ENCODE peak calls at places on chromosomes 13 and 19, in four cellular contexts. O is stimulated activated CD4-positive, alpha-beta T cell treated with anti-CD3 and anti-CD28 coated beads, Interleukin-4, amount 100 ng/mL, for 48 hours; Q is prostate gland; H is brain pericyte. E is an unnamed sample.

GRCh38 chr19:30069535-30070197 is 127.6 kb downstream of the URI1 start:
- DNase-seq in O (no peak), Q (no peak), H (no peak), E (no peak)

GRCh38 chr19:39937094-39937493 is 2.7 kb upstream of the FCGBP start:
- DNase-seq in O (no peak), Q (no peak), H (no peak), E (no peak)

GRCh38 chr13:38180100-38180499 is 169.6 kb upstream of the UFM1 start:
- DNase-seq in O (no peak), Q (no peak), H (no peak), E (no peak)

GRCh38 chr19:18453269-18454024 is 15.5 kb upstream of the ISYNA1 start:
- DNase-seq in O (no peak), Q (no peak), H (no peak), E (no peak)

GRCh38 chr19:1251503-1252220 is 3.3 kb downstream of the MIDN start:
- DNase-seq in O (no peak), Q (peak; percentile 42), H (no peak), E (no peak)

GRCh38 chr19:49441210-49441959 is at the start of gene SLC17A7:
- DNase-seq in O (no peak), Q (no peak), H (no peak), E (peak; percentile 42)

GRCh38 chr19:4724252-4724514 is 541 bp upstream of the DPP9 start:
- DNase-seq in O (no peak), Q (no peak), H (no peak), E (no peak)

GRCh38 chr13:77026783-77027621 is at the start of gene FBXL3:
- DNase-seq in O (peak; percentile 64), Q (peak; percentile 85), H (peak; percentile 64), E (peak; percentile 85)

GRCh38 chr19:41156207-41156606 is 36.8 kb upstream of the CYP2S1 start:
- DNase-seq in O (no peak), Q (no peak), H (no peak), E (no peak)

GRCh38 chr19:18669883-18670282 is 13.6 kb upstream of the CRTC1 start:
- DNase-seq in O (no peak), Q (no peak), H (no peak), E (no peak)

GRCh38 chr13:37906880-37907279 is 37.3 kb upstream of the TRPC4 start:
- DNase-seq in O (no peak), Q (no peak), H (no peak), E (no peak)

GRCh38 chr19:4067396-4068057 is 828 bp upstream of the ZBTB7A start:
- DNase-seq in O (no peak), Q (no peak), H (no peak), E (peak; percentile 69)

GRCh38 chr13:46354143-46355087 is 32.6 kb downstream of the RUBCNL start:
- DNase-seq in O (no peak), Q (no peak), H (peak; percentile 80), E (no peak)

GRCh38 chr19:46288896-46289588 is 7.8 kb upstream of the HIF3A start:
- DNase-seq in O (no peak), Q (no peak), H (no peak), E (no peak)

GRCh38 chr13:113333076-113333475 is 30.9 kb downstream of the GRTP1 start:
- DNase-seq in O (no peak), Q (no peak), H (no peak), E (no peak)

GRCh38 chr13:95497307-95497943 is 55.1 kb upstream of the CLDN10 start:
- DNase-seq in O (no peak), Q (no peak), H (no peak), E (no peak)

GRCh38 chr13:74770361-74770760 is 636.2 kb upstream of the KLF12 start:
- DNase-seq in O (no peak), Q (no peak), H (no peak), E (no peak)

GRCh38 chr19:41174297-41174928 is 18.6 kb upstream of the CYP2S1 start:
- DNase-seq in O (no peak), Q (no peak), H (no peak), E (no peak)

GRCh38 chr19:53912653-53913052 is 3.6 kb downstream of the CACNG7 start:
- DNase-seq in O (no peak), Q (no peak), H (no peak), E (peak; percentile 50)

GRCh38 chr13:112726018-112726767 is 36.4 kb downstream of the ATP11A start:
- DNase-seq in O (no peak), Q (no peak), H (no peak), E (no peak)

GRCh38 chr13:42893346-42893745 is 98.7 kb downstream of the EPSTI1 start:
- DNase-seq in O (no peak), Q (no peak), H (no peak), E (no peak)

GRCh38 chr19:4149518-4150288 is 3.7 kb upstream of the CREB3L3 start:
- DNase-seq in O (no peak), Q (peak; percentile 50), H (no peak), E (no peak)

GRCh38 chr13:111329641-111330040 is 9.2 kb downstream of the TEX29 start:
- DNase-seq in O (no peak), Q (no peak), H (no peak), E (no peak)

GRCh38 chr19:2239771-2240770 is 3.4 kb downstream of the SF3A2 start:
- DNase-seq in O (no peak), Q (no peak), H (no peak), E (peak; percentile 51)

GRCh38 chr19:4140237-4140711 is 13.2 kb upstream of the CREB3L3 start:
- DNase-seq in O (no peak), Q (peak; percentile 31), H (no peak), E (peak; percentile 66)

GRCh38 chr19:8831832-8832131 is 322 bp downstream of the ZNF558 start:
- DNase-seq in O (no peak), Q (no peak), H (no peak), E (no peak)

GRCh38 chr13:33328691-33329090 is 43.1 kb upstream of the STARD13 start:
- DNase-seq in O (no peak), Q (no peak), H (no peak), E (no peak)

GRCh38 chr13:45280751-45281634 is 60.0 kb downstream of the TPT1 start:
- DNase-seq in O (peak; percentile 46), Q (peak; percentile 74), H (no peak), E (peak; percentile 30)

GRCh38 chr13:36819811-36820140 is 754 bp downstream of the RFXAP start:
- DNase-seq in O (peak; percentile 19), Q (peak; percentile 15), H (no peak), E (peak; percentile 32)

GRCh38 chr13:49560270-49561063 is 24.9 kb downstream of the RCBTB1 start:
- DNase-seq in O (no peak), Q (peak; percentile 73), H (peak; percentile 65), E (no peak)

GRCh38 chr13:61286148-61286745 is 129.4 kb downstream of the PCDH20 start:
- DNase-seq in O (no peak), Q (no peak), H (no peak), E (peak; percentile 11)

GRCh38 chr13:100836696-100837095 is 162.1 kb upstream of the TMTC4 start:
- DNase-seq in O (no peak), Q (no peak), H (no peak), E (no peak)